ENCODE peak calls at places on chromosomes 5 and 9, in seven cellular contexts. O is endodermal cell, E is heart left ventricle, C is HCT116, V is fibroblast of lung, I is skeletal muscle cell, T is uterus. Y is an unnamed sample.

GRCh38 chr5:124252751-124253146 is 493.7 kb downstream of the ZNF608 start:
- DNase-seq in O (no peak), E (no peak), C (no peak), V (no peak), I (no peak), T (no peak), Y (no peak)

GRCh38 chr5:128574041-128574440 is 36.0 kb upstream of the FBN2 start:
- DNase-seq in O (no peak), E (no peak), C (no peak), V (peak; percentile 50), I (no peak), T (no peak), Y (no peak)

GRCh38 chr5:6812800-6813731 is 99.8 kb downstream of the TENT4A start:
- DNase-seq in O (no peak), E (no peak), C (no peak), V (peak; percentile 38), I (no peak), T (peak; percentile 35), Y (peak; percentile 32)

GRCh38 chr5:72633649-72634048 is 126.4 kb upstream of the ZNF366 start:
- DNase-seq in O (no peak), E (no peak), C (no peak), V (peak; percentile 75), I (peak; percentile 75), T (peak; percentile 57), Y (peak; percentile 18)

GRCh38 chr9:35051069-35051967 is 21.1 kb downstream of the VCP start:
- DNase-seq in O (peak; percentile 88), E (peak; percentile 42), C (peak; percentile 27), V (peak; percentile 32), I (no peak), T (peak; percentile 50), Y (peak; percentile 71)

GRCh38 chr5:153952057-153952456 is 86.7 kb downstream of the FAM114A2 start:
- DNase-seq in O (no peak), E (no peak), C (no peak), V (no peak), I (no peak), T (no peak), Y (no peak)

GRCh38 chr5:96942911-96943310 is 7.0 kb downstream of the LNPEP start:
- DNase-seq in O (no peak), E (no peak), C (no peak), V (peak; percentile 63), I (no peak), T (no peak), Y (no peak)

GRCh38 chr5:108747111-108748009 is at the start of gene FER:
- DNase-seq in O (no peak), E (no peak), C (peak; percentile 75), V (peak; percentile 95), I (peak; percentile 29), T (peak; percentile 56), Y (peak; percentile 23)

GRCh38 chr9:22381170-22381569 is 65.5 kb upstream of the DMRTA1 start:
- DNase-seq in O (no peak), E (no peak), C (no peak), V (no peak), I (no peak), T (no peak), Y (no peak)

GRCh38 chr9:99239341-99240055 is 17.4 kb downstream of the SEC61B start:
- DNase-seq in O (no peak), E (no peak), C (no peak), V (peak; percentile 60), I (peak; percentile 48), T (no peak), Y (no peak)

GRCh38 chr5:177610131-177610769 is 10.3 kb downstream of the B4GALT7 start:
- DNase-seq in O (no peak), E (no peak), C (no peak), V (no peak), I (no peak), T (no peak), Y (no peak)

GRCh38 chr5:93886917-93887361 is 145.5 kb upstream of the POU5F2 start:
- DNase-seq in O (no peak), E (no peak), C (no peak), V (no peak), I (no peak), T (no peak), Y (no peak)

GRCh38 chr5:670396-671270 is 22.5 kb downstream of the TPPP start:
- DNase-seq in O (no peak), E (peak; percentile 25), C (no peak), V (no peak), I (no peak), T (no peak), Y (no peak)

GRCh38 chr5:673140-673836 is 19.9 kb downstream of the TPPP start:
- DNase-seq in O (no peak), E (peak; percentile 27), C (no peak), V (no peak), I (no peak), T (no peak), Y (no peak)

GRCh38 chr5:673837-674629 is 19.1 kb downstream of the TPPP start:
- DNase-seq in O (no peak), E (peak; percentile 71), C (no peak), V (no peak), I (no peak), T (no peak), Y (no peak)

GRCh38 chr5:671459-672328 is 21.5 kb downstream of the TPPP start:
- DNase-seq in O (peak; percentile 93), E (peak; percentile 80), C (no peak), V (peak; percentile 27), I (no peak), T (peak; percentile 65), Y (peak; percentile 85)

GRCh38 chr5:672329-673139 is 20.6 kb downstream of the TPPP start:
- DNase-seq in O (peak; percentile 84), E (peak; percentile 87), C (no peak), V (peak; percentile 67), I (peak; percentile 11), T (peak; percentile 79), Y (peak; percentile 86)
- H3K4me3 ChIP-seq in O (no peak overlapping the region), E (peak overlapping the region; percentile 28), C (no peak overlapping the region), V (peak overlapping the region; percentile 4), I (no peak overlapping the region), T (peak overlapping the region; percentile 5), Y (peak overlapping the region; percentile 5)

DNA sequence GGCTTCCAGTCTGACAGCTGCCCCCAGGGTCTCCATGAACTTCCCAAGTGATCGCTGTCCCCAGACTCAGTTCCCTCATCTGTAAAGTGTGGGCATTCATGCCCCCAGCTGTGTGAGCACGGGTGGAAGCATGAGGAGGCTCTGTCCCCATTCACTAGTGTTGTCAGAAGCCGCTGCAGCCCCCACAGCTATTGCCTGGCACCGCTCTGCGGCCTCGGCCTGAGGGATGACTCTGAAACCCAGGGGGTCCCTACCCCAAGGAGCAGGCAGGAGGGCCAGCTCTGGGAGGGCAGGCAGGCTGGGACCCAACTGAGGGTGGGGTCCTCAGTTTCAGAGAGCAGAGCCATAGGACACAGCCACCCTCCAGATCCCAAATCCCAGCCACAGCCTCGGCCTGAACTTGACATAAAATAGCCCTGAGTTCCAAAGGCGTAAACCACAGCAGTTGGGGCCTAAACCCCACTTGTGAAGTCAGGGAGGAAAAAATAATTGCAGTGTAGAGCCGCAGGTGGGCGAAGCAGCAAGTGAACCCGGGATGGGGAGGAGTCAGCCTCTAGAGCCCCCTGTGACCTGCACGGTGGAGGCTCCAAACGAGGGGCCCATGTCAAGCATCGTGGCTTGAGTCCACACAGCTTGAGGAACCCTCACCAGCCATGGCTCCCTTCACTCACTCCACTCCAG is 66.0 kb upstream of the ADAMTS2 start:
- DNase-seq in O (peak; percentile 35), E (no peak), C (no peak), V (no peak), I (no peak), T (no peak), Y (no peak)
- H3K4me3 ChIP-seq in O (no peak overlapping the region), E (no peak overlapping the region), C (no peak overlapping the region), V (no peak overlapping the region), I (no peak overlapping the region), T (no peak overlapping the region), Y (no peak overlapping the region)

DNA sequence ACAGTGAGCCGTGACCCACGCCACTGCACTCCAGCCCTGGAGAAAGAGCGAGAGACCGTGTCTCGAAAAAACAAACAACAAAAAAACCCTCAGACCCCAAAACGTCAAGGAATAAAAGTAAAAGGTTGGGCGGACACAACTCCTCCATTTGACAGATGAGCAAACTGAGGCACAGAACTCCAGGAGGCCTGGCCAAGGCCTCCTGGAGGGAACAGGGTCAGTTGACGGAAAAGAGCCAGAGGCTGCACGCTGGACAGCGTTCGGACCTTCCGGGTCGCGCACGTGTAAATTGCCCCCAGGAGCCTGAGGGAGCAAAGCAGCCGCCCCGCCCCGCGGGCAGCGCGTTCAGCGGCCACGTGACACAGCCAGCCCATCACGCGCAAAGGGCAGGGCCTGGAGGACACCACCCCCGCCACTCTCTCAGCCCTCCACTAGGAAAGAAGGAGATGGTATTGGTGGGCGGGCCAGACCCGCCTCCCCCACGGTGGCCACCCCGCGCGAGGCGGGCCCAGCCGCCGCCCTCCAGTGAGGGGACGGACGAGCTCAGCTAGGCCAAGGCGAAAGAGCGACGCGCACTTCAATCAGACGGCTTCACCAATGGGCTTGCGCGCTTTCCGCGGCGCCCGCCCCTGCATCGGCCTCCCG is 81.5 kb downstream of the PTPDC1 start:
- DNase-seq in O (peak; percentile 99), E (peak; percentile 99), C (peak; percentile 97), V (peak; percentile 99), I (peak; percentile 99), T (peak; percentile 98), Y (peak; percentile 99)
- H3K4me3 ChIP-seq in O (peak overlapping the region; percentile 72), E (peak overlapping the region; percentile 89), C (peak overlapping the region; percentile 57), V (peak overlapping the region; percentile 84), I (peak overlapping the region; percentile 75), T (peak overlapping the region; percentile 79), Y (peak overlapping the region; percentile 67)

DNA sequence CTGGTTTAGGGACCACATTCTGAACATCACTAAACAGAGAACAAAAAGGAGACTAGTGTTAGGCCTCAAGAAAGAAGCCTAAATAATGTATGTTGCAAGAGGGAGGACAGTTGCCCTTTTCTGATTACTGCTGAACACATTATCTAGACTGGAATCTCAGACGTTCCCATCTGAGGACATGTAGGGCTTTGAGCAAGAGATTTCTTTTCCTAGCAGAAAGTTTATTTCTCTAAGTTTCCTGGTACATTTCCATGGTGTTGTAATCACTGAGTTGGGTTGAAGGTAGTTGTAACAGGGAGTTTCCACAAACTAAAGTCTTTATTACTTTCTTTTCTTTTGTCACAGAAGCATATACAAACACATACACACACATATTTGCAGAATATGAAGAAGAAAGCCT is 269.2 kb downstream of the RFX3 start:
- DNase-seq in O (no peak), E (no peak), C (no peak), V (no peak), I (no peak), T (no peak), Y (no peak)
- H3K4me3 ChIP-seq in O (no peak overlapping the region), E (no peak overlapping the region), C (no peak overlapping the region), V (no peak overlapping the region), I (no peak overlapping the region), T (no peak overlapping the region), Y (no peak overlapping the region)

DNA sequence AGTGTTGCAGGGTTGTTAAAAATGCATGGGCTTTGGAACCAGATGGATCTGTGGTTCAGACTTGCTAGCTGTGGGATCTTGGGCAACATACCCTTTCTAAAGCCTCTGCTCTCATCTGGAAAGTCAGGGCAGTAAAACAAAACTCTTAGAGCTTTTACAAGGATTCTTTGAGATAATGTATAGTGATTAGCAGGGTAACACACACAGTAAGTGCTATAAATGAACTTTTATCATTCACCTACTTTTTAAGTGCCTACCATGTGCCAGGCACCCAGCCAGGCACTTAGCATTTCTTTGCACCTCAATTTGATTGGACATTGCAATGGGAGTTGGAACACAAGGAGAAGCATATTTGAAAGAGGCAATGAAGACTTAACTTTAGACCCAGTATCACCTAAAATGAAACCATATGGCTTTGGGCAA is 208.6 kb upstream of the PAPPA start:
- DNase-seq in O (no peak), E (peak; percentile 74), C (no peak), V (no peak), I (no peak), T (no peak), Y (no peak)
- H3K4me3 ChIP-seq in O (no peak overlapping the region), E (no peak overlapping the region), C (no peak overlapping the region), V (no peak overlapping the region), I (no peak overlapping the region), T (no peak overlapping the region), Y (no peak overlapping the region)

GRCh38 chr9:70409280-70409679 is 5.2 kb downstream of the KLF9 start:
- DNase-seq in O (no peak), E (no peak), C (no peak), V (no peak), I (no peak), T (no peak), Y (no peak)
- H3K4me3 ChIP-seq in O (no peak overlapping the region), E (peak overlapping the region; percentile 90), C (no peak overlapping the region), V (peak overlapping the region; percentile 96), I (peak overlapping the region; percentile 16), T (peak overlapping the region; percentile 97), Y (no peak overlapping the region)

Y was measured in A673.